ENCODE peak calls at places on chromosome 13, in five cellular contexts. One of them, this sample, is unnamed.

GRCh38 chr13:107716741-107717140 is 498.6 kb downstream of the LIG4 start:
- DNase-seq in AG04450: no peak
- DNase-seq in left cardiac atrium: no peak
- DNase-seq in activated CD4-positive, alpha-beta memory T cell treated with anti-CD3 and anti-CD28 coated beads, Interleukin-2, amount 10 ng/mL, durations not matched to agents 7 days and 5 days: no peak
- DNase-seq in HCT116: no peak
- DNase-seq in this sample: no peak

GRCh38 chr13:110123041-110123809 is 183.7 kb downstream of the COL4A1 start:
- DNase-seq in AG04450: no peak
- DNase-seq in left cardiac atrium: no peak
- DNase-seq in activated CD4-positive, alpha-beta memory T cell treated with anti-CD3 and anti-CD28 coated beads, Interleukin-2, amount 10 ng/mL, durations not matched to agents 7 days and 5 days: peak; percentile 8
- DNase-seq in HCT116: no peak
- DNase-seq in this sample: no peak

GRCh38 chr13:80010286-80010831 is 330.6 kb downstream of the SPRY2 start:
- DNase-seq in AG04450: no peak
- DNase-seq in left cardiac atrium: no peak
- DNase-seq in activated CD4-positive, alpha-beta memory T cell treated with anti-CD3 and anti-CD28 coated beads, Interleukin-2, amount 10 ng/mL, durations not matched to agents 7 days and 5 days: no peak
- DNase-seq in HCT116: no peak
- DNase-seq in this sample: no peak

GRCh38 chr13:74134226-74134776 is at the start of gene KLF12:
- DNase-seq in AG04450: peak; percentile 88
- DNase-seq in left cardiac atrium: peak; percentile 89
- DNase-seq in activated CD4-positive, alpha-beta memory T cell treated with anti-CD3 and anti-CD28 coated beads, Interleukin-2, amount 10 ng/mL, durations not matched to agents 7 days and 5 days: peak; percentile 96
- DNase-seq in HCT116: peak; percentile 60
- DNase-seq in this sample: peak; percentile 2

GRCh38 chr13:114149774-114150740 is 17.6 kb upstream of the RASA3 start:
- DNase-seq in AG04450: no peak
- DNase-seq in left cardiac atrium: no peak
- DNase-seq in activated CD4-positive, alpha-beta memory T cell treated with anti-CD3 and anti-CD28 coated beads, Interleukin-2, amount 10 ng/mL, durations not matched to agents 7 days and 5 days: no peak
- DNase-seq in HCT116: no peak
- DNase-seq in this sample: no peak

GRCh38 chr13:112324121-112324520 is 52.0 kb upstream of the SPACA7 start:
- DNase-seq in AG04450: no peak
- DNase-seq in left cardiac atrium: no peak
- DNase-seq in activated CD4-positive, alpha-beta memory T cell treated with anti-CD3 and anti-CD28 coated beads, Interleukin-2, amount 10 ng/mL, durations not matched to agents 7 days and 5 days: no peak
- DNase-seq in HCT116: no peak
- DNase-seq in this sample: no peak

GRCh38 chr13:100139822-100140221 is 50.9 kb downstream of the PCCA start:
- DNase-seq in AG04450: peak; percentile 38
- DNase-seq in left cardiac atrium: no peak
- DNase-seq in activated CD4-positive, alpha-beta memory T cell treated with anti-CD3 and anti-CD28 coated beads, Interleukin-2, amount 10 ng/mL, durations not matched to agents 7 days and 5 days: no peak
- DNase-seq in HCT116: no peak
- DNase-seq in this sample: no peak

GRCh38 chr13:46617382-46617781 is 64.4 kb downstream of the LRCH1 start:
- DNase-seq in AG04450: no peak
- DNase-seq in left cardiac atrium: no peak
- DNase-seq in activated CD4-positive, alpha-beta memory T cell treated with anti-CD3 and anti-CD28 coated beads, Interleukin-2, amount 10 ng/mL, durations not matched to agents 7 days and 5 days: no peak
- DNase-seq in HCT116: no peak
- DNase-seq in this sample: no peak

GRCh38 chr13:109172099-109172498 is 542.7 kb downstream of the MYO16 start:
- DNase-seq in AG04450: no peak
- DNase-seq in left cardiac atrium: no peak
- DNase-seq in activated CD4-positive, alpha-beta memory T cell treated with anti-CD3 and anti-CD28 coated beads, Interleukin-2, amount 10 ng/mL, durations not matched to agents 7 days and 5 days: no peak
- DNase-seq in HCT116: no peak
- DNase-seq in this sample: no peak

GRCh38 chr13:36536546-36536945 is 104.3 kb downstream of the CCNA1 start:
- DNase-seq in AG04450: no peak
- DNase-seq in left cardiac atrium: no peak
- DNase-seq in activated CD4-positive, alpha-beta memory T cell treated with anti-CD3 and anti-CD28 coated beads, Interleukin-2, amount 10 ng/mL, durations not matched to agents 7 days and 5 days: no peak
- DNase-seq in HCT116: no peak
- DNase-seq in this sample: no peak

GRCh38 chr13:35953537-35954206 is 177.5 kb downstream of the DCLK1 start:
- DNase-seq in AG04450: peak; percentile 79
- DNase-seq in left cardiac atrium: peak; percentile 70
- DNase-seq in activated CD4-positive, alpha-beta memory T cell treated with anti-CD3 and anti-CD28 coated beads, Interleukin-2, amount 10 ng/mL, durations not matched to agents 7 days and 5 days: no peak
- DNase-seq in HCT116: peak; percentile 13
- DNase-seq in this sample: peak; percentile 99

GRCh38 chr13:98411617-98412310 is 165.1 kb downstream of the STK24 start:
- DNase-seq in AG04450: no peak
- DNase-seq in left cardiac atrium: no peak
- DNase-seq in activated CD4-positive, alpha-beta memory T cell treated with anti-CD3 and anti-CD28 coated beads, Interleukin-2, amount 10 ng/mL, durations not matched to agents 7 days and 5 days: no peak
- DNase-seq in HCT116: no peak
- DNase-seq in this sample: no peak